ENCODE peak calls at places on chromosomes 6 and 20, in seven cellular contexts. One of them, this sample, is unnamed.

GRCh38 chr6:113649276-113649675 is 207.9 kb upstream of the MARCKS start:
- DNase-seq in D341Med: no peak
- DNase-seq in non-pigmented ciliary epithelial cell: no peak
- DNase-seq in Panc1: no peak
- DNase-seq in cerebellum: no peak
- DNase-seq in cardiac muscle cell: peak; percentile 80
- DNase-seq in left ventricle myocardium superior: no peak
- DNase-seq in this sample: no peak

GRCh38 chr20:63492982-63493381 is 5.9 kb downstream of the EEF1A2 start:
- DNase-seq in D341Med: no peak
- DNase-seq in non-pigmented ciliary epithelial cell: no peak
- DNase-seq in Panc1: no peak
- DNase-seq in cerebellum: no peak
- DNase-seq in cardiac muscle cell: no peak
- DNase-seq in left ventricle myocardium superior: no peak
- DNase-seq in this sample: no peak

GRCh38 chr20:33392016-33392415 is 9.3 kb downstream of the CDK5RAP1 start:
- DNase-seq in D341Med: peak; percentile 87
- DNase-seq in non-pigmented ciliary epithelial cell: peak; percentile 55
- DNase-seq in Panc1: no peak
- DNase-seq in cerebellum: peak; percentile 17
- DNase-seq in cardiac muscle cell: peak; percentile 48
- DNase-seq in left ventricle myocardium superior: no peak
- DNase-seq in this sample: no peak

GRCh38 chr6:144181639-144182038 is 31.3 kb downstream of the STX11 start:
- DNase-seq in D341Med: no peak
- DNase-seq in non-pigmented ciliary epithelial cell: no peak
- DNase-seq in Panc1: no peak
- DNase-seq in cerebellum: no peak
- DNase-seq in cardiac muscle cell: peak; percentile 59
- DNase-seq in left ventricle myocardium superior: no peak
- DNase-seq in this sample: no peak

GRCh38 chr6:37936909-37937308 is 117.4 kb downstream of the ZFAND3 start:
- DNase-seq in D341Med: no peak
- DNase-seq in non-pigmented ciliary epithelial cell: no peak
- DNase-seq in Panc1: no peak
- DNase-seq in cerebellum: no peak
- DNase-seq in cardiac muscle cell: peak; percentile 26
- DNase-seq in left ventricle myocardium superior: no peak
- DNase-seq in this sample: peak; percentile 10

GRCh38 chr20:37492096-37492625 is 28.9 kb upstream of the NNAT start:
- DNase-seq in D341Med: no peak
- DNase-seq in non-pigmented ciliary epithelial cell: no peak
- DNase-seq in Panc1: no peak
- DNase-seq in cerebellum: no peak
- DNase-seq in cardiac muscle cell: no peak
- DNase-seq in left ventricle myocardium superior: no peak
- DNase-seq in this sample: no peak

GRCh38 chr20:57592263-57593092 is 27.7 kb downstream of the ZBP1 start:
- DNase-seq in D341Med: no peak
- DNase-seq in non-pigmented ciliary epithelial cell: no peak
- DNase-seq in Panc1: no peak
- DNase-seq in cerebellum: no peak
- DNase-seq in cardiac muscle cell: no peak
- DNase-seq in left ventricle myocardium superior: no peak
- DNase-seq in this sample: no peak

GRCh38 chr6:16690244-16691142 is 70.8 kb downstream of the ATXN1 start:
- DNase-seq in D341Med: no peak
- DNase-seq in non-pigmented ciliary epithelial cell: no peak
- DNase-seq in Panc1: no peak
- DNase-seq in cerebellum: no peak
- DNase-seq in cardiac muscle cell: peak; percentile 88
- DNase-seq in left ventricle myocardium superior: no peak
- DNase-seq in this sample: no peak

GRCh38 chr6:5518936-5519491 is 257.7 kb downstream of the FARS2 start:
- DNase-seq in D341Med: no peak
- DNase-seq in non-pigmented ciliary epithelial cell: no peak
- DNase-seq in Panc1: no peak
- DNase-seq in cerebellum: no peak
- DNase-seq in cardiac muscle cell: no peak
- DNase-seq in left ventricle myocardium superior: no peak
- DNase-seq in this sample: no peak

This sample was measured in naive thymus-derived CD8-positive, alpha-beta T cell.